ENCODE peak calls at places on chromosomes 2 and 18, in six cellular contexts. I is astrocyte of the spinal cord, T is adrenal gland, V is dorsolateral prefrontal cortex, A is fibroblast of the aortic adventitia, W is kidney. O is an unnamed sample.

GRCh38 chr2:127516031-127516430 is 10.3 kb downstream of the IWS1 start:
- DNase-seq in T (no peak), A (peak), W (no peak), V (peak), I (peak), O (peak)

GRCh38 chr2:224401641-224402342 is at the start of gene FAM124B:
- DNase-seq in V (no peak), T (peak), A (peak), I (peak), W (peak), O (peak)

GRCh38 chr2:41967426-41968181 is 80.2 kb upstream of the PKDCC start:
- DNase-seq in I (peak), A (peak), W (peak), T (no peak), V (no peak), O (peak)

GRCh38 chr18:48065601-48065995 is 135.1 kb upstream of the SMAD2 start:
- DNase-seq in I (no peak), A (no peak), W (no peak), T (no peak), V (no peak), O (no peak)

GRCh38 chr2:180472133-180472532 is 465.0 kb upstream of the CWC22 start:
- DNase-seq in V (no peak), A (peak), W (no peak), I (peak), T (no peak), O (no peak)

GRCh38 chr18:48864876-48865275 is 85.9 kb downstream of the SMAD7 start:
- DNase-seq in T (no peak), V (no peak), W (peak), A (no peak), I (no peak), O (no peak)

GRCh38 chr2:108404784-108405397 is 27.1 kb downstream of the SULT1C4 start:
- DNase-seq in W (no peak), T (no peak), I (no peak), A (no peak), V (no peak), O (no peak)

GRCh38 chr2:198311020-198311419 is 506.6 kb downstream of the PLCL1 start:
- DNase-seq in W (no peak), T (no peak), V (no peak), I (no peak), A (no peak), O (no peak)

GRCh38 chr2:65317841-65318240 is 90.2 kb downstream of the ACTR2 start:
- DNase-seq in A (no peak), I (no peak), V (no peak), W (no peak), T (no peak), O (no peak)

GRCh38 chr2:230347659-230348305 is 20.8 kb downstream of the SP140L start:
- DNase-seq in I (no peak), W (no peak), A (peak), V (no peak), T (no peak), O (no peak)

GRCh38 chr2:144580521-144581153 is 60.7 kb upstream of the ZEB2 start:
- DNase-seq in T (no peak), I (no peak), W (no peak), V (no peak), A (no peak), O (no peak)

GRCh38 chr2:233351423-233351822 is 2.9 kb upstream of the DGKD start:
- DNase-seq in W (no peak), A (peak), T (peak), V (no peak), I (peak), O (peak)

GRCh38 chr18:59918320-59918755 is 18.5 kb downstream of the PMAIP1 start:
- DNase-seq in T (peak), I (peak), A (peak), V (no peak), W (peak), O (peak)

GRCh38 chr2:162403884-162404283 is 60.0 kb downstream of the GCA start:
- DNase-seq in W (no peak), V (no peak), T (peak), I (peak), A (peak), O (peak)

GRCh38 chr2:127640082-127641072 is 5.6 kb upstream of the GPR17 start:
- DNase-seq in T (no peak), I (no peak), V (no peak), A (no peak), W (no peak), O (no peak)

GRCh38 chr2:218798767-218799504 is 17.0 kb downstream of the CYP27A1 start:
- DNase-seq in T (no peak), W (no peak), V (no peak), A (peak), I (no peak), O (no peak)

GRCh38 chr2:123916512-123916911 is 108.6 kb upstream of the CNTNAP5 start:
- DNase-seq in T (no peak), V (no peak), I (no peak), A (no peak), W (no peak), O (no peak)

DNA sequence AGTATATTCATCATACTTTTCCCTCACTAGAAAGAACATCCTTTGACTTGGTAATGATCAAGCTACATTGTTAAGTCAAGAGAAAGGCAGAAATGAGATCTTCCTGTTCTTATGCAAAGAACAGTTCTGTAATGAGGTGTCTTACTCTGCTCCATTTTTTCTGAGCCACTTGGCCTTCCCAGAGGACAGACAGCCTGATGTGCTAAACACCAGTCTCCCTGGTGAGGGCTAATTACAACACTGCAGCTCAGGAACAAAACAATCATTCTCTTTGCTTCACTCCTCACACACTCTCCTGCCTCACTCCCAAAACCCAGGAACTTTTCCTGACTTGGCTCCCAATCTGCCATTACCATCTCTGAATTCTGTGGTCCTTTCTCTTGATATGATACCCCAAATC is 25.6 kb downstream of the TACR1 start:
- DNase-seq in T (no peak), W (no peak), I (no peak), A (no peak), V (no peak), O (no peak)
- H3K4me3 ChIP-seq in T (no peak), W (no peak), I (no peak), A (no peak), V (no peak), O (no peak)

GRCh38 chr2:168988755-168989154 is 42.4 kb downstream of the ABCB11 start:
- DNase-seq in T (no peak), V (no peak), A (no peak), I (no peak), W (no peak), O (no peak)
- H3K4me3 ChIP-seq in T (no peak), V (no peak), A (no peak), I (no peak), W (no peak), O (no peak)

DNA sequence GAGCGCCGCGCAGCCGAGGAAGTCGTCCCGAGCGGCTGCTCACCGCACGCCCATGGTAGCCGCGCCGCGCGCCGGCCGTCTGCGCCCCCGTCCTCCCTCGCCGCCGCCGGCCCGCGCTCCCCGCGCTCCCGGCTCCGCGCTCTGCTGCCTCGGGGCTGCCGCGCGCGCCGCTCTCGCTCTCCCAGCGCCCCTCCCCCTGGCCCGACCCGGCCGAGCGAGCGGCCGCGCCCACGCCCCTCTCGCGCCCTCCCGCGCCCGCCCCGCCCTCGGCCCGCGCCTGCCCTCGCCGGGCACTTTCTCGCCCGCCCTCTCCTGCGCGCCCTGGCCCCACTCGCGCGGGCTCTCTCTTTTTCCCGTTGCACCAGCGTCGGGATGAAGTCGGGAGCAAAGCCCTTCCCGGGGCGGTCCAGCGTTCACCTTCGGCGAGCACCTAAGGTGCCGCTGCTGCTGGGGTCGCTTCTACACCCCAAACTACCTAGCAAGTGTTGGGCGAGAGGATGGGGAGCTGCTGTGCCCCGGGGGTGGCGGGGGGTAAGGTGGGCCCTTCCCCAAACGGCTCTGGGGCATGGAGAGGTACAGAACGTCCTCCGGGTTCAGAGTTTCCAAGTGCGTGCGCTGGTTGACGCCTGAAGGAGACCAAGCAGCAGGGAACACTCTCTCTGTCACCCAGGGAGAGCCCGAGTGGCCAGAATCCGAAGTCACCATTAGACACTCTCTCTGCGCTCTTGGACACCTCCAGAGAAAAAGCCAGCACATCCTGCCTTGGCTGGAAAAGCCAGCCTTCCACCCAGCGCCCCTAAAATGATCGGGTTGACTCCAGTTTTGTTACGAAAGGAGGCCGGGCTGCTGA is at the start of gene COLEC12:
- DNase-seq in T (no peak), V (no peak), W (no peak), I (peak), A (no peak), O (peak)
- H3K4me3 ChIP-seq in T (peak), V (peak), W (peak), I (peak), A (peak), O (peak)

DNA sequence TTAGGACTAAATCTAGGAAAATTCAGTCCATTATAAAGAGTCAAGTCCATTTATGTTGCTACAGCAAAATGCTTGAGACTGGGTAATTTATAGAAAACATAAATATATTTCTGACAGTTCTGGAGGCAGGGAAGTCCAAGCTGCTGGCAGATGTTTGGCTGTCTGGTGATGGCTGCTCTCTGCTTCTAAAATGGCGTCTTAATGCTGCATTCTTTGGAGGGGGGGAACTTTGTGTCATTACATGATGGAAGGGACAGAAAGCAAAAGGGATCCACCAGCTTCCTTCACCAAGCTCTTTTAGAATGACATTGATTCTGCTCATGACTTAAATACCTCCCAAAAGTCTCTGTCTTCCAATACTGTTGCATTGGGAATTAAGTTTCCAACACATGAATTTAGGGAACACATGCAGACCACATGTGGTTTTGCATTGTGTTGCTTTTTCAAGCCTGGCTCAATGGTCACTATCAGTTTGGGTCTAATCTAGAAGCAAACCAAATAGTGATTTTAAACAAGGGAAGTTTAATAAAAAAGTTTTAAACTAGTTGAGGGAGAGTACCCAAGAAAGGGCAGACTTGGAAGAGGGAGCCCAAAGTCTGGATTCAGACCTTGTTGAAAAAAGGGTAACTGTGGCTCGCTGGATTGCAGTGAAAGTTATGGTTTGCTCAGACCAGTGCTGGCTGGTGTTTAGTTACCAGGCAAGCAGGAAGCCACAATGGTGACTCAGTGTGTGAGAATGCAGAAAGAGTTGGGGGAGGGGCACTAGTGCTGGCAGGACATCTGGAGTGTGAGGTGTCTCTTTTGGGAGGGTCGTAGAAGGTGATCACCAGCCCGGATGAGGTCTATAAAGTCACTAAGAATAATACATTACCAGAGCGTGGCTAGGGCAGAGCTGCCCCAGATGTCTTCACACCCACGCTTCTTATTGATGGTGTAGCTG is 30.8 kb downstream of the C18orf54 start:
- DNase-seq in V (no peak), A (peak), I (peak), W (no peak), T (peak), O (peak)
- H3K4me3 ChIP-seq in V (no peak), A (no peak), I (no peak), W (no peak), T (no peak), O (no peak)

DNA sequence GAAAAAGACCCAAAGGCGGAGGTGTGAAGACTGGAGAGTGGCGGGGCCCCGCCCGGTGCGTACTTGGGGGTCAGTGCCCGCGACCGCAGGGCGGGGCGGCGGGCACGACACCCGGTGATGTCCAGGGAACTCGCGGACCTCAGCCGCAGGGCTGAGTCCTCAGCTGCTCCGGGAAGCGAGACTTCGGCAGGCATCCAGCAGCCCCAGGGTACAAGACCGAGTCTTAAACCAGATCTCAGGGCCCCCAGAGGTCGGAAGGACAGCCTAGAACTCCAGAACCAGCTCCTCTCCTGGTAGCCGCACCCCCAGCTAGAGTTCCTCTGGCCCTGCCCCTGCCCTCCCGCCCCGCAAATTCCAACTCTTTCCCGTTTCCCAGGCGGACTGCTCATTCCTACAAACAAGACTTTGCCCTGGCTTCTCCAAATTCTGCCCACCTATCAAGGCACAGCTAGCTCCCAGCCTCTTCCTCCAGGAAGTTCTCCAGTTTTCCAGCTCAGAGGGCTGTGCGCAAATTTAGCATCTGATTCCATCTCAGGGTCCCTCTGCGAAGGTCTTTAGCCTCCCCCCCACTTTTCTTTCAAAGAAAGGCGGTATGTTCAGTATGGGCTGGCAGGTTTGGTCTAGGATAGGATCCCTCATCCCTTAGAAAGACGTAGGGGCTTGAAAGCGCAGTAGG is 26.0 kb upstream of the NOTO start:
- DNase-seq in V (no peak), T (peak), I (no peak), W (peak), A (no peak), O (no peak)
- H3K4me3 ChIP-seq in V (peak), T (peak), I (peak), W (peak), A (peak), O (no peak)

GRCh38 chr2:226705965-226706364 is 93.7 kb downstream of the IRS1 start:
- DNase-seq in I (no peak), T (no peak), A (no peak), V (no peak), W (no peak), O (no peak)

GRCh38 chr2:226705133-226705886 is 94.3 kb downstream of the IRS1 start:
- DNase-seq in W (no peak), A (no peak), T (no peak), V (no peak), I (no peak), O (no peak)

GRCh38 chr2:226707500-226707899 is 92.1 kb downstream of the IRS1 start:
- DNase-seq in V (no peak), A (peak), T (no peak), I (peak), W (no peak), O (no peak)

GRCh38 chr2:226701052-226701451 is 98.6 kb downstream of the IRS1 start:
- DNase-seq in A (peak), V (no peak), W (no peak), I (peak), T (no peak), O (no peak)

DNA sequence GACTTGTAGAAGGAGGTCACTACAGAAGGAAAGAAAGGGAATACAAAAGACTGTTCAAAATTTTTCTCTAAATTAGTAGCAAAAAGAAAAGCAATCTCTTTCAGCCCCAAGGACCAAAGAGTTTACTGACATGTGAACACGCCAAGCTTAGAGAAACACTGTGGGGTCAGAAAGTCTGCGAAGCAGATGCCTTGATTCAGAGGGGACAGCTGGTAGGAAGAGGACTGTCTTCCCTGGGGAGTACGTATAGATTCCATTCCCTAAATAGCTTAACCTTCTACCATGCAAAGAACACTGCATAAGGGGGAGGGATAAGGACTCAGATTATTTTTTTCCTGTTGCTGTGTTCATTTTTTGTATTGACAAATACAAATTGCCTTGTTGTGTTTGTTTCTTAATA is 96.1 kb downstream of the IRS1 start:
- DNase-seq in I (no peak), W (no peak), V (no peak), T (no peak), A (no peak), O (no peak)
- H3K4me3 ChIP-seq in I (no peak), W (no peak), V (no peak), T (no peak), A (no peak), O (no peak)

GRCh38 chr18:77086656-77087390 is 45.8 kb downstream of the MBP start:
- DNase-seq in I (no peak), W (no peak), V (no peak), A (peak), T (no peak), O (no peak)
- H3K4me3 ChIP-seq in I (peak), W (peak), V (peak), A (peak), T (peak), O (no peak)

GRCh38 chr2:158489366-158490112 is 32.8 kb downstream of the PKP4 start:
- DNase-seq in T (no peak), I (no peak), W (no peak), V (no peak), A (no peak), O (no peak)
- H3K4me3 ChIP-seq in T (no peak), I (no peak), W (no peak), V (no peak), A (no peak), O (no peak)

DNA sequence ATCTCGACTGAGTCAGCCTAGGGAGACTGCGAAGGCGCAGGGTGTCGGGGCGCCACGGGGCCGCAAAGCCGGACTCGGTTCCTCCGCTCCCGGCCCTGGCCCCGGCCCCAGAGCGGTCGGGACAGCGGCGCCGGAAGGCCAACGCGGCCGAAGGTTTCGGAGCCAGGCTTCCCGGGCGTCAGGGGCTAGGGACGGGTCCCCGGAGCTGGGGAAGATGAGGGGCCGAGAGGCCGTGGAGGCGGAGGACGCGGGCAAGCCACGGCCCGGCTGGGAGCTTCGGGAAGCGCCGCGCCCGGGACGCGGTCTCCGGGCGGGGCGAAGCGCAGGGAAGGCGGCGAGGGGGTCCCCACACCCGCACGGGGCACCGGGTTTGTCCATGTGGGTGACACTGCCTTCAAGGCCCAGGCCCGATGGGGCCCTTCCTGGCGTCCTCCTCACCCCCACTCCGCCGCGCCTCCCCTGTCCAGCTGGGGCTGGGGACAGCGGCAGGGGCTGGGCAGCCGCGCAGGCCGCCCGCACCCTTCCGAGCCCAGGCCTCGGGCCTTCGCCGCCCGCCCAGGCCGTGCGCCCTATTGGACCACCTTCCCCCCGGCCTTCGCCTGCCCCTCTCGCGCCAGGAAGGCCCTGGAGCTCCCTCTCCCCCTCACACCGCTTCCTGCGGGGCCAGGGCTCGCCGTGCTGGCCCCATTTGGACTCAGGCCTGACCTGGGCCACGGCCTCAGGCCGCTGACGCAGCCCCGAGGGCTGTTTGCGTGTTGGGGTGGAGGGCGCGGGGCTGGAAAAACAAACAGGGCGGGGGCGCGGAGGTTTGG is 12.6 kb upstream of the SIX3 start:
- DNase-seq in V (no peak), I (no peak), T (no peak), W (no peak), A (no peak), O (no peak)
- H3K4me3 ChIP-seq in V (no peak), I (no peak), T (peak), W (no peak), A (no peak), O (peak)

GRCh38 chr2:25375989-25376545 is 34.3 kb upstream of the DNMT3A start:
- DNase-seq in T (no peak), V (peak), I (no peak), W (peak), A (no peak), O (no peak)
- H3K4me3 ChIP-seq in T (peak), V (peak), I (no peak), W (no peak), A (no peak), O (no peak)